ENCODE peak calls at places on chromosome 11, in four cellular contexts. G is CD8-positive, alpha-beta memory T cell; I is PC-3; U is IMR-90. K is an unnamed sample. For H3K27me3, the result is how much of the 10 kb centered on the place peaks cover.

GRCh38 chr11:130023204-130023603 is 20.6 kb upstream of the PRDM10 start:
- DNase-seq in G (no peak), I (peak), U (peak), K (peak)

GRCh38 chr11:123122852-123123251 is 60.9 kb upstream of the HSPA8 start:
- DNase-seq in G (no peak), I (no peak), U (no peak), K (no peak)

GRCh38 chr11:86141645-86142569 is 73.0 kb upstream of the PICALM start:
- DNase-seq in G (no peak), I (no peak), U (peak), K (no peak)

GRCh38 chr11:130037058-130037457 is 32.6 kb upstream of the APLP2 start:
- DNase-seq in G (no peak), I (peak), U (peak), K (peak)

GRCh38 chr11:9506489-9507343 is 45.9 kb downstream of the ZNF143 start:
- DNase-seq in G (peak), I (peak), U (peak), K (peak)

GRCh38 chr11:131418214-131418613 is 47.8 kb downstream of the NTM start:
- DNase-seq in G (no peak), I (no peak), U (no peak), K (no peak)

GRCh38 chr11:63843042-63843441 is 4.1 kb downstream of the MARK2 start:
- DNase-seq in G (no peak), I (no peak), U (peak), K (no peak)

GRCh38 chr11:67062526-67063373 is 6.1 kb downstream of the RHOD start:
- DNase-seq in G (no peak), I (peak), U (no peak), K (no peak)

GRCh38 chr11:65502852-65503603 is 4.2 kb downstream of the MALAT1 start:
- DNase-seq in G (no peak), I (no peak), U (peak), K (no peak)

GRCh38 chr11:80330302-80330701 is 889.5 kb upstream of the TENM4 start:
- DNase-seq in G (no peak), I (peak), U (peak), K (peak)

GRCh38 chr11:15903246-15903645 is 453.1 kb downstream of the SOX6 start:
- DNase-seq in G (no peak), I (no peak), U (no peak), K (no peak)

GRCh38 chr11:132114185-132114584 is 743.8 kb downstream of the NTM start:
- DNase-seq in G (no peak), I (peak), U (peak), K (no peak)

GRCh38 chr11:18669629-18670162 is 28.9 kb upstream of the TMEM86A start:
- DNase-seq in G (no peak), I (peak), U (no peak), K (no peak)

GRCh38 chr11:25860677-25861445 is 471.1 kb upstream of the ANO3 start:
- DNase-seq in G (no peak), I (no peak), U (peak), K (peak)

GRCh38 chr11:409600-410471 is 5.0 kb downstream of the SIGIRR start:
- DNase-seq in G (no peak), I (no peak), U (no peak), K (no peak)

GRCh38 chr11:88015170-88015569 is 160.1 kb downstream of the RAB38 start:
- DNase-seq in G (no peak), I (peak), U (no peak), K (no peak)

GRCh38 chr11:134461621-134462020 is 49.6 kb upstream of the B3GAT1 start:
- DNase-seq in G (no peak), I (no peak), U (no peak), K (no peak)

GRCh38 chr11:121589946-121590537 is 137.3 kb upstream of the SORL1-AS1 start:
- DNase-seq in G (no peak), I (no peak), U (no peak), K (no peak)

GRCh38 chr11:121590772-121591404 is 138.1 kb upstream of the SORL1-AS1 start:
- DNase-seq in G (no peak), I (no peak), U (no peak), K (no peak)

GRCh38 chr11:121595717-121596156 is 143.0 kb upstream of the SORL1-AS1 start:
- DNase-seq in G (no peak), I (peak), U (peak), K (peak)

GRCh38 chr11:121591405-121592033 is 138.8 kb upstream of the SORL1-AS1 start:
- DNase-seq in G (peak), I (peak), U (peak), K (no peak)

GRCh38 chr11:121592708-121593107 is 139.9 kb upstream of the SORL1-AS1 start:
- DNase-seq in G (no peak), I (peak), U (peak), K (no peak)
- H3K4me3 ChIP-seq in G (no peak), I (no peak), U (no peak), K (no peak)

DNA sequence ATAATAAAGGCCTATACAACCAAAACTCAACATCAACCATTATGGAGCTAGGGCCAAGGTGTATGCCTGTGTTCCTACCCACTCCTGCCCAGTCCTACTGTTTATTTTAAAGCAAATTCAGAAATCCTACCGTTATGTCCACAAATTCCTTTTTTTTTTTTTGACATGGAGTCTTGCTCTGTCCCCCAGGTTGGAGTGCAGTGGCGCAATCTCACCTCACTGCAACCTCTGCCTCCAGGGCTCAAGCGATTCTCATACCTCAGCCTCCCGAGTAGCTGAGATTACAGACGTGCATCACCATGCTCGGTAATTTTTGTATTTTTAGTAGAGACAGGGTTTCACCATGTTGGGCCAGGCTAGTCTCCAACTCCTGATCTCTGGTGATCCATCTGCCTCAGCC is 3.1 kb upstream of the CPT1A start:
- DNase-seq in G (no peak), I (no peak), U (no peak), K (no peak)
- H3K27me3 ChIP-seq in G (under half), I (under half), U (under half), K (under half)

DNA sequence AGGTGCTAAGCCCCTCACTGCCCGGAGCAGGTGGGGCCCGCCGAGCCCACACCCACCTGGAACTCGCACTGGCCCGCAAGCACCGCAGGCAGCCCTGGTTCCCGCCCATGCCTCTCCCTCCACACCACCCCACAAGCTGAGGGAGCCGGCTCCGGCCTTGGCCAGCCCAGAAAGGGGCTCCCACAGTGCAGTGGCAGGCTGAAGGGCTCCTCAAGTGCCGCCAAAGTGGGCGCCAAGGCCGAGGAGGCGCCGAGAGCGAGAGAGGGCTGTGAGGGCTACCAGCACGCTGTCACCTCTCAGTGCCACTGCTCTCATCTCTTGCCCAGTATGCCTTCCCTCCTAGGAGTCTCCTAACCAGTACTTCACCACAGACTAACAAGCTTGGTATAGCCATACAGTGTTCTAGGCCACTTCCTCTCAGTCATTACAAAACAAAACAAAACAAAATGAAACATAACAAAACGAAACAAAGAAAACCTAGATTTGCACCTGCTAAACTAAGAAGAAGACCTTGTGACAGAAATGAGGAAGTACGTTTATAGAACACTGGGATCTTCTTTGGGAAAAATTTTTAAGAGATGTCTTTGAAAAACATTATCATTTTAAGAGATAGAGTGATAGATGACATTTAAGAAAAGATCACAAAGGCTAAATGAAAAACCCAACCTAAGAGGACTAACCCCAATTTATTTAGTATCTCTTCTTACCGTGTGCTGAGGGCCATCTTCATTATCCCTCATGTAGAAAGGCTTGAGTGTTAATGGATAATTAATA is 47.7 kb upstream of the GAB2 start:
- DNase-seq in G (peak), I (no peak), U (no peak), K (no peak)
- H3K4me3 ChIP-seq in G (peak), I (no peak), U (no peak), K (no peak)

DNA sequence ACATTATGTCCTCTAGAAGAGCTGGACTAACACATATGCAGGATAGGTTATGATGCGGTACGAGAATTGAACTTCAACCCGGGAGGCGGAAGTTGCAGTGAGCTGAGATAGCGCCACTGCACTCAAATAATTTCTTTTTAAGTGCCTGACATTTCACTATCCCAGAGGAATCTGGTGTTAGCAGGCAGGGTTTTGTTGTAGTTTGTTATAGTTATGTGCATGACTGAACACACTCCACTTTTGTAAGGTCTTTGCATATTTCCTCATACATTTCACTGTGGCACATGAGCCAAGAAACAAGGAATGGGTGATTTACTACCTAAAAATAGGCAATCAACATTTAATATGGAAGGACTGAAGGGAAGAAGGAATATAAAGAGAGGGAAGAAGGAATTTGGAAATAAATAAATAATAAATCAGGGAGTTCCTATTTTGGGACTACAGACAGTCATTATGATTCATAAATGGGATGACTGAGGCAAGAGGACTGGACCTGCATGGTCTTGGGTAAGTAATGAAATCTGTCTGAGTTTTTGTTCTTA is 8.7 kb upstream of the HIPK3 start:
- DNase-seq in G (no peak), I (no peak), U (peak), K (no peak)
- H3K27me3 ChIP-seq in G (under half), I (under half), U (under half), K (under half)

DNA sequence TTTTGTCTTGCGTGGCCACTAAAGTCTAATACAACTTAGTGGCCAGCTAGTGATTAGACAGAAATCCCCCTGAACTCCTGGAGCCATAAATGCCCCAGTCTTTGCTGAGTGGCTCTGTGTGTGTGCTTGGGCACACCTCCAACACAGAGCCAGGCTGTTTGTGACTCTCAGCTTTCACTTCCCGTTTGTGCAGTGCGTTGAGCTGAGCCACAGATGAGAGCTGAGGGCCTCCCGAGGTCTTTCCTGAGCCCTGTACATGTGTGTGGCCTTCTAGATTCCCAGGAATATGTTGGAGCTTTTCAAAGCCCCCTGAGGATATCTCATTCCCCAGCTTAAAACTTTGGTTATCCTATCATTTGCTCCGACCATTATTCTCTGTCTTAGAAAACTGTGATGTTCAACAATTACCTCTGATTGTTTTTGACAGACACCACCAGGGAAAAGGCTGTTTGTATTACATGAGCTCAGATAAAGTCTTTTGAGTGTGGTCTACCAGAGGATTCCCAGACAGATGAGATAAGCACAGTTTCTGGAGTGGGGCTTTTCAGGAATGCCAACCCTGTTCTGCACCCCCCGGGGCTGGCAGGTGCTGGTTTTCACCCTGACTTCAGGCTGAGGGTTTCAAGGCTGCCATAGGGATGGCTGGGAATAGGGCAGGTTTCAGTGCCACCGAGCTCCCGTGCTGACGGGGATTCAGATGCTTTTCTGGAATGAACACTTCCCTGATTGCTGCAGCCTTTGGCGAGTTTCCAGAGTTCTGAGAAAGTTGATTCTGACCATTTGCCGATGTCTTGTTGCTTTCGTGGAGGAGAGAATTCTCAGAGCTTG is 23.8 kb downstream of the IGHMBP2 start:
- DNase-seq in G (no peak), I (no peak), U (peak), K (no peak)
- H3K4me3 ChIP-seq in G (no peak), I (no peak), U (no peak), K (no peak)

GRCh38 chr11:44379141-44380008 is 69.4 kb upstream of the ALX4 start:
- DNase-seq in G (no peak), I (no peak), U (no peak), K (no peak)

GRCh38 chr11:44374001-44374400 is 64.1 kb upstream of the ALX4 start:
- DNase-seq in G (no peak), I (no peak), U (no peak), K (no peak)

GRCh38 chr11:44377914-44378321 is 68.0 kb upstream of the ALX4 start:
- DNase-seq in G (no peak), I (no peak), U (no peak), K (no peak)

GRCh38 chr11:44377121-44377520 is 67.2 kb upstream of the ALX4 start:
- DNase-seq in G (no peak), I (no peak), U (no peak), K (no peak)

GRCh38 chr11:44376423-44376822 is 66.5 kb upstream of the ALX4 start:
- DNase-seq in G (no peak), I (no peak), U (no peak), K (no peak)
- H3K27me3 ChIP-seq in G (under half), I (under half), U (under half), K (under half)

GRCh38 chr11:60924906-60925684 is 835 bp downstream of the TMEM132A start:
- DNase-seq in G (no peak), I (no peak), U (no peak), K (no peak)
- H3K4me3 ChIP-seq in G (no peak), I (peak), U (peak), K (peak)

DNA sequence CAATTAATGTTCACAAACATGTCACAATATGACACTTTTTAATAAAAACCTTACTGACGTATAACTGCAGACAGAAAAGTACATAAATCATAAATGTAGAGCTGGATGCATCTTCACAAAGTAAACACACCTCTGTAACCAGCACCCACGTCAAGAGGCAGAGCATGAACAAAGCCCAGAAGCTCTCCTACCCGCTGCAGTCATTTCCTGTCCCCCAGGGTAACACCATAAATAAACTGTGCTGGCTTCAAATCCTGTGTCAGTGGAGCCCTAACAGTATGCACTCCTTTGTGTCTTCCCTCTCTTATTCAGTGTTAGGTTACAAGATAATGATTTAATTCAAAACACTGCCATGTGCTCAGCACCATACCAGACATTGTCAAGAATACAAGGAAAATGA is 5.7 kb downstream of the SYT13 start:
- DNase-seq in G (no peak), I (no peak), U (peak), K (no peak)
- H3K27me3 ChIP-seq in G (under half), I (under half), U (under half), K (under half)

GRCh38 chr11:61725632-61726280 is 26.7 kb upstream of the MYRF start:
- DNase-seq in G (no peak), I (peak), U (peak), K (no peak)
- H3K4me3 ChIP-seq in G (no peak), I (no peak), U (no peak), K (no peak)